ENCODE peak calls at places on chromosomes 6 and 20, in six cellular contexts. O is heart left ventricle, U is lower lobe of right lung, H is RWPE2, R is PC-3, P is ovary. T is an unnamed sample.

GRCh38 chr6:137415127-137415833 is 78.9 kb downstream of the OLIG3 start:
- DNase-seq in O (no peak), U (peak; percentile 57), H (no peak), R (peak; percentile 77), P (peak; percentile 31), T (no peak)

GRCh38 chr20:21706345-21707195 is 1.1 kb downstream of the PAX1 start:
- DNase-seq in O (no peak), U (no peak), H (no peak), R (no peak), P (no peak), T (no peak)

GRCh38 chr6:33684428-33684896 is 27.0 kb downstream of the UQCC2 start:
- DNase-seq in O (peak; percentile 52), U (no peak), H (peak; percentile 65), R (no peak), P (no peak), T (no peak)

GRCh38 chr20:31806564-31807355 is 12.4 kb upstream of the MYLK2 start:
- DNase-seq in O (no peak), U (no peak), H (no peak), R (peak; percentile 22), P (no peak), T (no peak)

GRCh38 chr6:147528511-147529145 is 20.1 kb downstream of the SAMD5 start:
- DNase-seq in O (no peak), U (no peak), H (no peak), R (no peak), P (no peak), T (no peak)

GRCh38 chr6:9295641-9296040 is 860.3 kb upstream of the SLC35B3 start:
- DNase-seq in O (no peak), U (no peak), H (no peak), R (no peak), P (no peak), T (no peak)

GRCh38 chr6:35955071-35955470 is 34.2 kb upstream of the SRPK1 start:
- DNase-seq in O (no peak), U (no peak), H (no peak), R (peak; percentile 85), P (no peak), T (no peak)

GRCh38 chr6:107603029-107603428 is 113.1 kb downstream of the SOBP start:
- DNase-seq in O (no peak), U (no peak), H (no peak), R (no peak), P (no peak), T (no peak)

GRCh38 chr6:110342759-110343158 is 15.4 kb downstream of the METTL24 start:
- DNase-seq in O (no peak), U (no peak), H (no peak), R (peak; percentile 23), P (no peak), T (no peak)

GRCh38 chr20:42276718-42277117 is 658.5 kb upstream of the CHD6 start:
- DNase-seq in O (no peak), U (no peak), H (no peak), R (no peak), P (no peak), T (no peak)

GRCh38 chr20:59932616-59933295 is 681 bp downstream of the SYCP2 start:
- DNase-seq in O (peak; percentile 60), U (peak; percentile 47), H (peak; percentile 86), R (no peak), P (peak; percentile 29), T (no peak)

GRCh38 chr6:18004256-18004985 is 17.0 kb upstream of the KIF13A start:
- DNase-seq in O (no peak), U (no peak), H (no peak), R (no peak), P (no peak), T (no peak)

GRCh38 chr6:63640062-63640461 is 4.5 kb downstream of the PHF3 start:
- DNase-seq in O (no peak), U (no peak), H (no peak), R (peak; percentile 63), P (no peak), T (no peak)

GRCh38 chr20:45343867-45344721 is 4.1 kb downstream of the SDC4 start:
- DNase-seq in O (no peak), U (no peak), H (peak; percentile 97), R (peak; percentile 98), P (no peak), T (peak; percentile 48)

GRCh38 chr6:41528409-41528963 is 17.7 kb upstream of the FOXP4 start:
- DNase-seq in O (no peak), U (no peak), H (no peak), R (no peak), P (no peak), T (no peak)

GRCh38 chr20:10553326-10553984 is 118.3 kb downstream of the SLX4IP start:
- DNase-seq in O (peak; percentile 68), U (peak; percentile 68), H (no peak), R (peak; percentile 91), P (peak; percentile 64), T (no peak)

GRCh38 chr6:6684365-6684833 is 95.9 kb downstream of the LY86 start:
- DNase-seq in O (no peak), U (no peak), H (no peak), R (no peak), P (no peak), T (no peak)

GRCh38 chr6:161429921-161430490 is 156.1 kb upstream of the AGPAT4 start:
- DNase-seq in O (no peak), U (no peak), H (no peak), R (peak; percentile 36), P (no peak), T (no peak)

GRCh38 chr6:157552171-157552747 is 171.3 kb downstream of the ZDHHC14 start:
- DNase-seq in O (no peak), U (no peak), H (no peak), R (peak; percentile 55), P (no peak), T (no peak)

GRCh38 chr20:57260959-57261357 is 5.5 kb downstream of the BMP7 start:
- DNase-seq in O (no peak), U (no peak), H (no peak), R (no peak), P (no peak), T (no peak)

GRCh38 chr6:53635322-53635721 is 30.2 kb downstream of the KLHL31 start:
- DNase-seq in O (no peak), U (no peak), H (no peak), R (no peak), P (no peak), T (no peak)

GRCh38 chr6:53852805-53853204 is 58.0 kb downstream of the LRRC1 start:
- DNase-seq in O (no peak), U (no peak), H (no peak), R (no peak), P (no peak), T (no peak)

GRCh38 chr6:43833223-43833995 is 63.4 kb downstream of the VEGFA start:
- DNase-seq in O (no peak), U (no peak), H (no peak), R (peak; percentile 17), P (no peak), T (no peak)

GRCh38 chr20:10469599-10469998 is 34.5 kb downstream of the SLX4IP start:
- DNase-seq in O (no peak), U (no peak), H (no peak), R (peak; percentile 87), P (no peak), T (no peak)

GRCh38 chr6:122248001-122248669 is 151.3 kb upstream of the HSF2 start:
- DNase-seq in O (peak; percentile 42), U (no peak), H (no peak), R (no peak), P (no peak), T (no peak)
- H3K36me3 ChIP-seq in O (no peaks in the 10 kb centered on the region), U (no peaks in the 10 kb centered on the region), H (no peaks in the 10 kb centered on the region), R (no peaks in the 10 kb centered on the region), P (no peaks in the 10 kb centered on the region), T (no peaks in the 10 kb centered on the region)

DNA sequence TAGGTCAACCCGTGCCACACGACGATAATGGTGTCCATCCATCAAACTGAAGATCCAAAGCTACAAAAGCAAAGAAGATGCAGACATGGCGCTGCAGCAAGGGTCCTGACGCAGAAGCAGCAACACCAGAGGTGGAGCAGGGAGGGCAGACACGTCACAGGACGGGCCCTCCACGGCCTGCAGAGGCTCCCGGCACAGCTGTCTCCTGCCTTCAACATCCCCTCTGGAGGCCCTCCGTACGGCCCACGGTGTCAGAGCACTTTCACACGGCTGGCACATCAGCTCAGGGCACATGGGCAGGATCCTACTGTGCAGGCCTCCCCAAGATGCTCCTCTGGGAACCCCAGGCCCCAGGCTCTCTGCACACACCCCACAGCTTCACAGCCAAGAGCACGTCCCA is 37.6 kb downstream of the WDR27 start:
- DNase-seq in O (no peak), U (peak; percentile 41), H (no peak), R (no peak), P (no peak), T (no peak)
- H3K36me3 ChIP-seq in O (peaks cover 26% of the 10 kb centered on the region), U (peaks cover 49% of the 10 kb centered on the region), H (peaks cover 50% of the 10 kb centered on the region), R (no peaks in the 10 kb centered on the region), P (no peaks in the 10 kb centered on the region), T (peaks cover 10% of the 10 kb centered on the region)

GRCh38 chr20:36473164-36473563 is 68.2 kb upstream of the MYL9 start:
- DNase-seq in O (no peak), U (no peak), H (no peak), R (no peak), P (no peak), T (no peak)
- H3K36me3 ChIP-seq in O (peaks cover 6% of the 10 kb centered on the region), U (no peaks in the 10 kb centered on the region), H (peaks cover 54% of the 10 kb centered on the region), R (no peaks in the 10 kb centered on the region), P (no peaks in the 10 kb centered on the region), T (no peaks in the 10 kb centered on the region)

GRCh38 chr20:62360854-62361798 is 6.0 kb downstream of the LAMA5 start:
- DNase-seq in O (peak; percentile 66), U (peak; percentile 81), H (peak; percentile 98), R (peak; percentile 40), P (peak; percentile 34), T (no peak)
- H3K36me3 ChIP-seq in O (peaks cover 11% of the 10 kb centered on the region), U (peaks cover 5% of the 10 kb centered on the region), H (peaks cover 80% of the 10 kb centered on the region), R (peaks cover 20% of the 10 kb centered on the region), P (no peaks in the 10 kb centered on the region), T (no peaks in the 10 kb centered on the region)

GRCh38 chr20:50582092-50582491 is 71.9 kb downstream of the PTPN1 start:
- DNase-seq in O (no peak), U (no peak), H (peak; percentile 62), R (no peak), P (no peak), T (no peak)
- H3K36me3 ChIP-seq in O (peaks cover 99% of the 10 kb centered on the region), U (peaks cover 100% of the 10 kb centered on the region), H (peaks cover 93% of the 10 kb centered on the region), R (peaks cover 66% of the 10 kb centered on the region), P (no peaks in the 10 kb centered on the region), T (peaks cover 69% of the 10 kb centered on the region)